ENCODE peak calls at places on chromosomes 11 and 22, in seven cellular contexts. K is lower leg skin; A is non-pigmented ciliary epithelial cell; O is heart right ventricle; E is stimulated activated CD8-positive, alpha-beta memory T cell treated with anti-CD3 and anti-CD28 coated beads, Interleukin-7, amount 100 ng/mL, for 48 hours; X is adrenal gland; R is NCI-H187 treated with DMSO at 0.1 percent for 48 hours. T is an unnamed sample.

GRCh38 chr22:31537019-31537535 is 40.7 kb downstream of the SFI1 start:
- DNase-seq in K (peak; percentile 7), A (no peak), R (no peak), O (no peak), E (peak; percentile 64), X (no peak), T (no peak)

GRCh38 chr11:101254037-101254436 is 124.4 kb upstream of the PGR start:
- DNase-seq in K (no peak), O (no peak), X (no peak), R (no peak), E (no peak), A (no peak), T (no peak)

GRCh38 chr11:33179431-33179830 is 18.2 kb upstream of the CSTF3 start:
- DNase-seq in A (no peak), X (no peak), O (no peak), K (no peak), R (no peak), E (no peak), T (no peak)

GRCh38 chr11:118441770-118442169 is 5.5 kb downstream of the KMT2A start:
- DNase-seq in A (no peak), X (no peak), O (no peak), K (no peak), E (no peak), R (no peak), T (no peak)

GRCh38 chr22:38271927-38272372 is 860 bp downstream of the TMEM184B start:
- DNase-seq in E (no peak), K (no peak), X (peak; percentile 50), R (no peak), A (no peak), O (no peak), T (peak; percentile 39)

GRCh38 chr11:76510060-76511047 is 65.5 kb downstream of the EMSY start:
- DNase-seq in R (no peak), O (no peak), A (peak; percentile 42), K (no peak), E (no peak), X (no peak), T (no peak)

GRCh38 chr11:57172031-57172430 is 9.7 kb upstream of the LRRC55 start:
- DNase-seq in K (no peak), E (no peak), X (no peak), A (no peak), O (no peak), R (no peak), T (no peak)

GRCh38 chr11:64801591-64802369 is 1.2 kb downstream of the MAP4K2 start:
- DNase-seq in O (no peak), E (no peak), R (no peak), X (no peak), K (no peak), A (no peak), T (no peak)

GRCh38 chr22:44394246-44395115 is 81.7 kb upstream of the SHISAL1 start:
- DNase-seq in X (peak; percentile 0), E (no peak), R (no peak), O (no peak), A (no peak), K (peak; percentile 83), T (peak; percentile 2)

GRCh38 chr11:95734009-95734572 is 55.5 kb downstream of the FAM76B start:
- DNase-seq in E (no peak), K (no peak), X (no peak), R (no peak), A (no peak), O (no peak), T (no peak)

GRCh38 chr11:78343303-78343702 is 74.3 kb downstream of the GAB2 start:
- DNase-seq in X (no peak), A (no peak), O (no peak), R (no peak), K (no peak), E (no peak), T (no peak)

GRCh38 chr22:41917906-41918791 is 3.3 kb upstream of the SHISA8 start:
- DNase-seq in X (peak; percentile 78), A (peak; percentile 11), O (peak; percentile 53), K (no peak), E (no peak), R (no peak), T (no peak)

GRCh38 chr11:117171007-117171647 is 7.4 kb upstream of the SIDT2 start:
- DNase-seq in X (no peak), K (peak; percentile 53), E (no peak), O (no peak), A (no peak), R (no peak), T (no peak)

GRCh38 chr22:36493690-36494110 is 12.3 kb upstream of the TXN2 start:
- DNase-seq in K (no peak), O (peak; percentile 48), R (no peak), E (no peak), A (no peak), X (peak; percentile 29), T (no peak)

GRCh38 chr11:19393941-19394340 is 153.2 kb upstream of the E2F8 start:
- DNase-seq in O (no peak), X (no peak), A (no peak), E (no peak), R (no peak), K (peak; percentile 3), T (no peak)

GRCh38 chr22:50218996-50219727 is 18.4 kb downstream of the SELENOO start:
- DNase-seq in E (no peak), R (no peak), X (peak; percentile 81), A (no peak), K (peak; percentile 94), O (peak; percentile 83), T (peak; percentile 98)

GRCh38 chr22:48576333-48577013 is 1251.2 kb downstream of the BRD1 start:
- DNase-seq in O (no peak), K (no peak), R (no peak), E (no peak), X (no peak), A (no peak), T (peak; percentile 47)

GRCh38 chr22:36334838-36335603 is 52.7 kb downstream of the MYH9 start:
- DNase-seq in R (no peak), X (peak; percentile 75), O (no peak), E (no peak), A (no peak), K (peak; percentile 91), T (no peak)

GRCh38 chr22:35329114-35329847 is 29.6 kb downstream of the TOM1 start:
- DNase-seq in K (no peak), O (no peak), A (no peak), X (no peak), R (no peak), E (no peak), T (no peak)

GRCh38 chr22:41915035-41915782 is at the start of gene SHISA8:
- DNase-seq in K (no peak), R (no peak), A (no peak), O (no peak), E (no peak), X (peak; percentile 74), T (peak; percentile 65)

GRCh38 chr11:131692961-131693360 is 322.5 kb downstream of the NTM start:
- DNase-seq in O (no peak), E (no peak), R (no peak), X (no peak), K (no peak), A (no peak), T (no peak)

GRCh38 chr11:72681226-72682153 is 7.3 kb upstream of the PDE2A start:
- DNase-seq in A (no peak), O (no peak), K (no peak), R (no peak), X (no peak), E (no peak), T (no peak)

GRCh38 chr22:36936362-36937116 is 23.1 kb downstream of the CSF2RB start:
- DNase-seq in R (no peak), A (no peak), E (no peak), O (no peak), K (peak; percentile 83), X (no peak), T (no peak)

GRCh38 chr11:73141031-73141308 is 1.1 kb downstream of the FCHSD2 start:
- DNase-seq in K (peak; percentile 89), E (no peak), X (no peak), O (no peak), A (no peak), R (no peak), T (no peak)

GRCh38 chr11:102386376-102386775 is 39.4 kb downstream of the BIRC2 start:
- DNase-seq in O (no peak), X (no peak), R (no peak), E (no peak), K (no peak), A (no peak), T (no peak)